ENCODE peak calls at places on chromosomes 13 and 19, in six cellular contexts. J is B cell, A is BJ, L is Panc1, O is brain microvascular endothelial cell, B is fibroblast of lung. X is an unnamed sample.

GRCh38 chr13:35984776-35985453 is 146.3 kb downstream of the DCLK1 start:
- DNase-seq in A (no peak), B (no peak), L (no peak), O (no peak), J (no peak), X (no peak)

GRCh38 chr19:20662421-20663105 is 1.2 kb upstream of the ZNF626 start:
- DNase-seq in B (no peak), L (no peak), O (no peak), A (no peak), J (no peak), X (no peak)

GRCh38 chr19:30516111-30516510 is 143.9 kb downstream of the ZNF536 start:
- DNase-seq in J (no peak), L (no peak), A (no peak), B (no peak), O (no peak), X (no peak)

GRCh38 chr13:33662392-33662791 is 155.6 kb upstream of the RFC3 start:
- DNase-seq in O (no peak), J (no peak), B (no peak), A (no peak), L (no peak), X (no peak)

GRCh38 chr19:33124207-33125098 is 7.5 kb upstream of the WDR88 start:
- DNase-seq in L (no peak), A (no peak), O (no peak), J (no peak), B (no peak), X (no peak)

GRCh38 chr19:2302319-2303208 is 5.4 kb downstream of the LINGO3 start:
- DNase-seq in O (peak; percentile 35), A (no peak), B (peak; percentile 46), J (peak; percentile 77), L (no peak), X (no peak)

GRCh38 chr13:34076319-34076718 is 258.4 kb downstream of the RFC3 start:
- DNase-seq in O (no peak), L (no peak), J (no peak), A (peak; percentile 42), B (peak; percentile 79), X (no peak)

GRCh38 chr13:38213307-38213706 is 136.3 kb upstream of the UFM1 start:
- DNase-seq in A (no peak), B (peak; percentile 64), O (peak; percentile 47), L (no peak), J (no peak), X (no peak)

GRCh38 chr19:44344255-44344654 is 12.2 kb downstream of the ZNF112 start:
- DNase-seq in J (peak; percentile 30), O (no peak), A (no peak), L (no peak), B (no peak), X (no peak)

GRCh38 chr13:79867248-79867647 is 386.3 kb downstream of the NDFIP2 start:
- DNase-seq in J (no peak), L (no peak), O (peak; percentile 7), A (no peak), B (peak; percentile 39), X (no peak)

GRCh38 chr13:27621116-27621365 is 651 bp upstream of the POLR1D start:
- DNase-seq in A (no peak), J (no peak), L (no peak), B (no peak), O (no peak), X (no peak)

GRCh38 chr19:6033744-6034264 is 55.9 kb upstream of the RANBP3 start:
- DNase-seq in J (no peak), A (no peak), O (no peak), B (no peak), L (no peak), X (no peak)

GRCh38 chr19:4742717-4743646 is 19.3 kb upstream of the DPP9 start:
- DNase-seq in B (no peak), L (no peak), J (no peak), O (no peak), A (no peak), X (no peak)

GRCh38 chr13:41271456-41272285 is 8.3 kb upstream of the MTRF1 start:
- DNase-seq in L (no peak), J (no peak), B (no peak), O (no peak), A (no peak), X (no peak)

GRCh38 chr19:30049226-30049625 is 107.2 kb downstream of the URI1 start:
- DNase-seq in B (no peak), L (no peak), A (no peak), O (no peak), J (no peak), X (no peak)

GRCh38 chr19:1276620-1277007 is 1.3 kb downstream of the FAM174C start:
- DNase-seq in L (no peak), B (no peak), J (no peak), A (no peak), O (no peak), X (peak; percentile 63)

GRCh38 chr19:6000228-6000847 is 22.4 kb upstream of the RANBP3 start:
- DNase-seq in O (no peak), J (no peak), L (no peak), A (no peak), B (no peak), X (no peak)

GRCh38 chr13:97719759-97720158 is 233.7 kb upstream of the IPO5 start:
- DNase-seq in B (peak; percentile 5), J (no peak), L (no peak), O (peak; percentile 27), A (no peak), X (no peak)

GRCh38 chr13:36130542-36131214 is 504 bp downstream of the DCLK1 start:
- DNase-seq in O (no peak), J (no peak), B (no peak), A (no peak), L (no peak), X (no peak)

GRCh38 chr19:39082745-39083598 is 1.2 kb upstream of the ACP7 start:
- DNase-seq in B (no peak), J (no peak), A (no peak), L (no peak), O (no peak), X (no peak)

GRCh38 chr19:7215176-7215575 is 79.0 kb downstream of the INSR start:
- DNase-seq in L (no peak), A (no peak), B (no peak), J (no peak), O (no peak), X (no peak)

GRCh38 chr13:73421310-73421912 is 362.6 kb downstream of the KLF5 start:
- DNase-seq in J (no peak), O (no peak), L (no peak), B (peak; percentile 96), A (no peak), X (peak; percentile 51)

GRCh38 chr13:79353698-79354097 is 52.4 kb downstream of the RBM26 start:
- DNase-seq in B (peak; percentile 40), L (no peak), O (no peak), J (no peak), A (no peak), X (no peak)

GRCh38 chr13:38687246-38688229 is 661 bp downstream of the FREM2 start:
- DNase-seq in O (peak; percentile 13), L (no peak), B (peak; percentile 6), J (no peak), A (no peak), X (no peak)

GRCh38 chr19:7729831-7730285 is 2.1 kb downstream of the CLEC4G start:
- DNase-seq in J (peak; percentile 79), O (no peak), A (no peak), L (no peak), B (no peak), X (peak; percentile 28)

GRCh38 chr19:23779645-23780044 is 21.0 kb upstream of the ZNF681 start:
- DNase-seq in B (no peak), J (no peak), L (no peak), O (no peak), A (no peak), X (no peak)

GRCh38 chr19:22610121-22610520 is 24.0 kb upstream of the ZNF492 start:
- DNase-seq in J (no peak), A (no peak), L (no peak), B (no peak), O (no peak), X (no peak)

GRCh38 chr19:13579388-13580060 is 73.2 kb upstream of the CACNA1A start:
- DNase-seq in J (no peak), L (no peak), B (peak; percentile 63), O (no peak), A (peak; percentile 30), X (no peak)
- TF ChIP-seq CTCF in J (no peak), L (peak; percentile 25), B (no peak), O (no peak), A (no peak), X (peak; percentile 19)

DNA sequence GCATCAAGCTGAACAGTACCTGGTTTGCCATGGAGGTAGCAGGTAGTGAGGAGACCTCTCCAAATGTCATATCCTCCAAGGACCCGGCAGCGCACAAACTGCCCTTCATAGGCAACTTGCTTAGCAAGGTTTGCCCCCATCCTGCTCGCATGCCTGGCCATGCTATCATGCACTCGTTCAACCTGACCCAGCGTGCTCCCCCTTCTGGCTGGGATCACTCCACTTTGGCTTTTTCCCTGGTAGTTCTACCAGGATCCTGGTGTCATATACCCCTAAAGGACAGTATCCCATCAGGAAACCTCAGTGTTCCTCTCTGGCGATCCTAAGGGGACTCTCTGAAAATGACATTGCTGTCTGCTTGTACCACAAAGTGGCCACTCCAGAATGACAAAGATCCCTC is 38.6 kb upstream of the ZNF30 start:
- DNase-seq in L (no peak), A (no peak), B (no peak), O (no peak), J (no peak), X (no peak)
- TF ChIP-seq CTCF in L (no peak), A (no peak), B (no peak), O (no peak), J (no peak), X (no peak)

DNA sequence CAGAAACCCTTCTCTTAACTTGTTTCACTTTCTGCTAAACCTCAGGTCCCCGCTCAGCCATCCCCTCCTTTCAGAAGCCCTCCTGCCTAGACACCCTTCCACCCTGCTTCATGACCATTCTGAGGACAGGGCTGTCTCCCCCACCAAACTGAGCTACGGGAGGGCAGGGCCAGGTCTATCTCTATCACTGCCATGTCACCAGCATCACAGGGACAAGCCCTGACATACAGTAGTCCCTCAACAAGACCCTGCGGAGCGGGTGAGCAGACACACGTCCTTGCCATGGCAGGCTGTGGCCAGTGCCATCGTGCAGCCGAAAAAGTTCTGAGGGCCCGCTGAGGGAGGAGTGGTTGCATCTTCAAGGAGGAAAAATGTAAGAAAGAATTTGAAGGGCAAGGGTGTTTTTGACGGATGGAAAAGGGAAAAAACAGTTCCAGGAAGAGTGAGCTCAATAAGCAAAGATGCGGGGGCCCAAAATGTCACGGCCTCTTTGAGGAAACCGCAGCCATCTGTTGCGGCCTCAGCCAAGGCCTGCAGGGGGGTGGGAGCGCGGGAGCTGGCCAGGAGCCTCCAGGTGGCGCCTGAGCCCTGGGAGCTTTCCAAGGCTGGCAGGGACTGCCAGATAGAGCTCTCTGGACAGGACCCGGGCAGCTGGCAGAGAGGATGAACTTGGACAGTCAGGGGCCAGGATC is 8.1 kb downstream of the PTGIR start:
- DNase-seq in J (peak; percentile 37), L (no peak), A (no peak), B (peak; percentile 80), O (no peak), X (peak; percentile 90)
- TF ChIP-seq CTCF in J (peak; percentile 11), L (peak; percentile 78), A (peak; percentile 55), B (peak; percentile 8), O (peak; percentile 74), X (peak; percentile 26)

DNA sequence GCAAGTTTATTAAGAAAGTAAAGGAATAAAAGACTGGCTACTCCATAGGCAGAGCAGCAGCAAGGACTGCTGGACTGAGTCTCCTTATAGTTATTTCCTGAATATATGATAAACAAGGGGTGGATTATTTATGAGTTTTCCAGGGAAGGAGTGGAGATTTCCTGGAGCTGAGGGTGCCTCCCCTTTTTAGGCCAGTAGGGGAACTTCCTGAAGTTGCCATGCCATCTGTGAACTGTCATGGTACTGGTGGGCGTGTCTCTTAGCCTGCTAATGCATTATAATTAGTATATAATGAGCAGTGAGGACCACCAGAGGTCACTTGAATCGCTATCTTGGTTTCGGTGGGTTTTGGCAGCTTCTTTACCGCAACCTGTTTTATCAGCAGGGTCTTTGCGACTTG is 13.5 kb downstream of the ZSCAN5A start:
- DNase-seq in O (no peak), A (no peak), B (no peak), J (no peak), L (no peak), X (peak; percentile 8)
- TF ChIP-seq CTCF in O (peak; percentile 20), A (no peak), B (no peak), J (no peak), L (no peak), X (peak; percentile 19)

X was measured in activated CD8-positive, alpha-beta T cell treated with anti-CD3 and anti-CD28 coated beads for 36 hours.